ENCODE peak calls at places on chromosomes 12 and 14, in seven cellular contexts. One of them, this sample, is unnamed.

GRCh38 chr12:130627175-130627574 is 88.9 kb downstream of the RIMBP2 start:
- ATAC-seq in K562: no peak
- ATAC-seq in right lobe of liver: no peak
- ATAC-seq in gastroesophageal sphincter: no peak
- ATAC-seq in Panc1: no peak
- ATAC-seq in activated CD4-positive, alpha-beta T cell treated with anti-CD3 and anti-CD28 coated beads for 36 hours: no peak
- ATAC-seq in CD8-positive, alpha-beta T cell: no peak
- ATAC-seq in this sample: no peak

GRCh38 chr12:94390130-94390485 is 69.6 kb downstream of the CEP83 start:
- ATAC-seq in K562: no peak
- ATAC-seq in right lobe of liver: no peak
- ATAC-seq in gastroesophageal sphincter: no peak
- ATAC-seq in Panc1: no peak
- ATAC-seq in activated CD4-positive, alpha-beta T cell treated with anti-CD3 and anti-CD28 coated beads for 36 hours: no peak
- ATAC-seq in CD8-positive, alpha-beta T cell: no peak
- ATAC-seq in this sample: no peak

GRCh38 chr14:101704140-101704539 is 57.4 kb upstream of the PPP2R5C start:
- ATAC-seq in K562: no peak
- ATAC-seq in right lobe of liver: no peak
- ATAC-seq in gastroesophageal sphincter: no peak
- ATAC-seq in Panc1: no peak
- ATAC-seq in activated CD4-positive, alpha-beta T cell treated with anti-CD3 and anti-CD28 coated beads for 36 hours: peak
- ATAC-seq in CD8-positive, alpha-beta T cell: no peak
- ATAC-seq in this sample: peak

GRCh38 chr14:54381821-54382220 is 15.0 kb upstream of the CDKN3 start:
- ATAC-seq in K562: no peak
- ATAC-seq in right lobe of liver: no peak
- ATAC-seq in gastroesophageal sphincter: no peak
- ATAC-seq in Panc1: no peak
- ATAC-seq in activated CD4-positive, alpha-beta T cell treated with anti-CD3 and anti-CD28 coated beads for 36 hours: no peak
- ATAC-seq in CD8-positive, alpha-beta T cell: no peak
- ATAC-seq in this sample: no peak

GRCh38 chr14:103551338-103551762 is 11.1 kb downstream of the BAG5 start:
- ATAC-seq in K562: no peak
- ATAC-seq in right lobe of liver: peak
- ATAC-seq in gastroesophageal sphincter: peak
- ATAC-seq in Panc1: no peak
- ATAC-seq in activated CD4-positive, alpha-beta T cell treated with anti-CD3 and anti-CD28 coated beads for 36 hours: no peak
- ATAC-seq in CD8-positive, alpha-beta T cell: no peak
- ATAC-seq in this sample: no peak

GRCh38 chr12:70176290-70176689 is 66.9 kb upstream of the CNOT2 start:
- ATAC-seq in K562: no peak
- ATAC-seq in right lobe of liver: no peak
- ATAC-seq in gastroesophageal sphincter: no peak
- ATAC-seq in Panc1: no peak
- ATAC-seq in activated CD4-positive, alpha-beta T cell treated with anti-CD3 and anti-CD28 coated beads for 36 hours: no peak
- ATAC-seq in CD8-positive, alpha-beta T cell: no peak
- ATAC-seq in this sample: no peak

GRCh38 chr12:848519-849191 is 96.3 kb downstream of the WNK1 start:
- ATAC-seq in K562: no peak
- ATAC-seq in right lobe of liver: no peak
- ATAC-seq in gastroesophageal sphincter: no peak
- ATAC-seq in Panc1: no peak
- ATAC-seq in activated CD4-positive, alpha-beta T cell treated with anti-CD3 and anti-CD28 coated beads for 36 hours: peak
- ATAC-seq in CD8-positive, alpha-beta T cell: no peak
- ATAC-seq in this sample: peak

GRCh38 chr14:85223667-85224066 is 306.3 kb upstream of the FLRT2 start:
- ATAC-seq in K562: no peak
- ATAC-seq in right lobe of liver: no peak
- ATAC-seq in gastroesophageal sphincter: no peak
- ATAC-seq in Panc1: no peak
- ATAC-seq in activated CD4-positive, alpha-beta T cell treated with anti-CD3 and anti-CD28 coated beads for 36 hours: no peak
- ATAC-seq in CD8-positive, alpha-beta T cell: no peak
- ATAC-seq in this sample: no peak

GRCh38 chr14:53285806-53286205 is 132.7 kb upstream of the DDHD1 start:
- ATAC-seq in K562: no peak
- ATAC-seq in right lobe of liver: no peak
- ATAC-seq in gastroesophageal sphincter: no peak
- ATAC-seq in Panc1: no peak
- ATAC-seq in activated CD4-positive, alpha-beta T cell treated with anti-CD3 and anti-CD28 coated beads for 36 hours: no peak
- ATAC-seq in CD8-positive, alpha-beta T cell: no peak
- ATAC-seq in this sample: no peak

GRCh38 chr14:105151838-105152793 is 16.5 kb downstream of the JAG2 start:
- ATAC-seq in K562: no peak
- ATAC-seq in right lobe of liver: no peak
- ATAC-seq in gastroesophageal sphincter: no peak
- ATAC-seq in Panc1: no peak
- ATAC-seq in activated CD4-positive, alpha-beta T cell treated with anti-CD3 and anti-CD28 coated beads for 36 hours: no peak
- ATAC-seq in CD8-positive, alpha-beta T cell: no peak
- ATAC-seq in this sample: no peak

GRCh38 chr12:26723379-26724308 is 109.3 kb downstream of the ITPR2 start:
- ATAC-seq in K562: no peak
- ATAC-seq in right lobe of liver: no peak
- ATAC-seq in gastroesophageal sphincter: peak
- ATAC-seq in Panc1: no peak
- ATAC-seq in activated CD4-positive, alpha-beta T cell treated with anti-CD3 and anti-CD28 coated beads for 36 hours: no peak
- ATAC-seq in CD8-positive, alpha-beta T cell: no peak
- ATAC-seq in this sample: no peak

GRCh38 chr14:24399981-24400718 is 1.3 kb downstream of the NYNRIN start:
- ATAC-seq in K562: no peak
- ATAC-seq in right lobe of liver: peak
- ATAC-seq in gastroesophageal sphincter: no peak
- ATAC-seq in Panc1: no peak
- ATAC-seq in activated CD4-positive, alpha-beta T cell treated with anti-CD3 and anti-CD28 coated beads for 36 hours: no peak
- ATAC-seq in CD8-positive, alpha-beta T cell: no peak
- ATAC-seq in this sample: no peak

GRCh38 chr14:60197629-60198318 is 32.6 kb upstream of the DHRS7 start:
- ATAC-seq in K562: no peak
- ATAC-seq in right lobe of liver: no peak
- ATAC-seq in gastroesophageal sphincter: no peak
- ATAC-seq in Panc1: no peak
- ATAC-seq in activated CD4-positive, alpha-beta T cell treated with anti-CD3 and anti-CD28 coated beads for 36 hours: no peak
- ATAC-seq in CD8-positive, alpha-beta T cell: no peak
- ATAC-seq in this sample: no peak

GRCh38 chr12:14395059-14395778 is 29.7 kb downstream of the ATF7IP start:
- ATAC-seq in K562: peak
- ATAC-seq in right lobe of liver: peak
- ATAC-seq in gastroesophageal sphincter: no peak
- ATAC-seq in Panc1: no peak
- ATAC-seq in activated CD4-positive, alpha-beta T cell treated with anti-CD3 and anti-CD28 coated beads for 36 hours: peak
- ATAC-seq in CD8-positive, alpha-beta T cell: no peak
- ATAC-seq in this sample: peak

GRCh38 chr12:13124661-13125505 is 21.4 kb upstream of the GSG1 start:
- ATAC-seq in K562: no peak
- ATAC-seq in right lobe of liver: no peak
- ATAC-seq in gastroesophageal sphincter: no peak
- ATAC-seq in Panc1: no peak
- ATAC-seq in activated CD4-positive, alpha-beta T cell treated with anti-CD3 and anti-CD28 coated beads for 36 hours: no peak
- ATAC-seq in CD8-positive, alpha-beta T cell: no peak
- ATAC-seq in this sample: no peak

GRCh38 chr12:124747426-124748161 is 116.1 kb downstream of the SCARB1 start:
- ATAC-seq in K562: no peak
- ATAC-seq in right lobe of liver: peak
- ATAC-seq in gastroesophageal sphincter: no peak
- ATAC-seq in Panc1: peak
- ATAC-seq in activated CD4-positive, alpha-beta T cell treated with anti-CD3 and anti-CD28 coated beads for 36 hours: no peak
- ATAC-seq in CD8-positive, alpha-beta T cell: no peak
- ATAC-seq in this sample: peak

GRCh38 chr12:16348435-16349131 is 1.1 kb downstream of the MGST1 start:
- ATAC-seq in K562: peak
- ATAC-seq in right lobe of liver: peak
- ATAC-seq in gastroesophageal sphincter: peak
- ATAC-seq in Panc1: no peak
- ATAC-seq in activated CD4-positive, alpha-beta T cell treated with anti-CD3 and anti-CD28 coated beads for 36 hours: no peak
- ATAC-seq in CD8-positive, alpha-beta T cell: no peak
- ATAC-seq in this sample: no peak

GRCh38 chr12:28191018-28191595 is 851 bp downstream of the CCDC91 start:
- ATAC-seq in K562: peak
- ATAC-seq in right lobe of liver: peak
- ATAC-seq in gastroesophageal sphincter: peak
- ATAC-seq in Panc1: peak
- ATAC-seq in activated CD4-positive, alpha-beta T cell treated with anti-CD3 and anti-CD28 coated beads for 36 hours: peak
- ATAC-seq in CD8-positive, alpha-beta T cell: peak
- ATAC-seq in this sample: peak

GRCh38 chr12:103268831-103269514 is 226.8 kb downstream of the C12orf42 start:
- ATAC-seq in K562: no peak
- ATAC-seq in right lobe of liver: no peak
- ATAC-seq in gastroesophageal sphincter: no peak
- ATAC-seq in Panc1: no peak
- ATAC-seq in activated CD4-positive, alpha-beta T cell treated with anti-CD3 and anti-CD28 coated beads for 36 hours: peak
- ATAC-seq in CD8-positive, alpha-beta T cell: peak
- ATAC-seq in this sample: peak

GRCh38 chr12:49894754-49895153 is 8.9 kb downstream of the FAIM2 start:
- ATAC-seq in K562: no peak
- ATAC-seq in right lobe of liver: no peak
- ATAC-seq in gastroesophageal sphincter: no peak
- ATAC-seq in Panc1: no peak
- ATAC-seq in activated CD4-positive, alpha-beta T cell treated with anti-CD3 and anti-CD28 coated beads for 36 hours: no peak
- ATAC-seq in CD8-positive, alpha-beta T cell: no peak
- ATAC-seq in this sample: no peak

GRCh38 chr14:72341686-72342085 is 409.5 kb downstream of the RGS6 start:
- ATAC-seq in K562: no peak
- ATAC-seq in right lobe of liver: no peak
- ATAC-seq in gastroesophageal sphincter: no peak
- ATAC-seq in Panc1: no peak
- ATAC-seq in activated CD4-positive, alpha-beta T cell treated with anti-CD3 and anti-CD28 coated beads for 36 hours: no peak
- ATAC-seq in CD8-positive, alpha-beta T cell: no peak
- ATAC-seq in this sample: no peak

GRCh38 chr14:72830786-72831583 is 62.9 kb downstream of the DPF3 start:
- ATAC-seq in K562: no peak
- ATAC-seq in right lobe of liver: no peak
- ATAC-seq in gastroesophageal sphincter: no peak
- ATAC-seq in Panc1: no peak
- ATAC-seq in activated CD4-positive, alpha-beta T cell treated with anti-CD3 and anti-CD28 coated beads for 36 hours: no peak
- ATAC-seq in CD8-positive, alpha-beta T cell: no peak
- ATAC-seq in this sample: no peak

GRCh38 chr12:91274886-91275285 is 92.3 kb upstream of the DCN start:
- ATAC-seq in K562: no peak
- ATAC-seq in right lobe of liver: no peak
- ATAC-seq in gastroesophageal sphincter: no peak
- ATAC-seq in Panc1: no peak
- ATAC-seq in activated CD4-positive, alpha-beta T cell treated with anti-CD3 and anti-CD28 coated beads for 36 hours: no peak
- ATAC-seq in CD8-positive, alpha-beta T cell: no peak
- ATAC-seq in this sample: no peak

GRCh38 chr14:79781882-79782281 is 429.4 kb downstream of the DIO2 start:
- ATAC-seq in K562: no peak
- ATAC-seq in right lobe of liver: no peak
- ATAC-seq in gastroesophageal sphincter: no peak
- ATAC-seq in Panc1: no peak
- ATAC-seq in activated CD4-positive, alpha-beta T cell treated with anti-CD3 and anti-CD28 coated beads for 36 hours: no peak
- ATAC-seq in CD8-positive, alpha-beta T cell: no peak
- ATAC-seq in this sample: no peak

GRCh38 chr12:89299417-89299816 is 52.9 kb downstream of the DUSP6 start:
- ATAC-seq in K562: no peak
- ATAC-seq in right lobe of liver: no peak
- ATAC-seq in gastroesophageal sphincter: no peak
- ATAC-seq in Panc1: no peak
- ATAC-seq in activated CD4-positive, alpha-beta T cell treated with anti-CD3 and anti-CD28 coated beads for 36 hours: no peak
- ATAC-seq in CD8-positive, alpha-beta T cell: no peak
- ATAC-seq in this sample: no peak

GRCh38 chr12:1594045-1594294 is 411 bp downstream of the FBXL14 start:
- ATAC-seq in K562: peak
- ATAC-seq in right lobe of liver: peak
- ATAC-seq in gastroesophageal sphincter: peak
- ATAC-seq in Panc1: peak
- ATAC-seq in activated CD4-positive, alpha-beta T cell treated with anti-CD3 and anti-CD28 coated beads for 36 hours: peak
- ATAC-seq in CD8-positive, alpha-beta T cell: no peak
- ATAC-seq in this sample: peak

GRCh38 chr12:118377005-118377890 is 893 bp downstream of the SUDS3 start:
- ATAC-seq in K562: no peak
- ATAC-seq in right lobe of liver: no peak
- ATAC-seq in gastroesophageal sphincter: no peak
- ATAC-seq in Panc1: no peak
- ATAC-seq in activated CD4-positive, alpha-beta T cell treated with anti-CD3 and anti-CD28 coated beads for 36 hours: no peak
- ATAC-seq in CD8-positive, alpha-beta T cell: no peak
- ATAC-seq in this sample: no peak

GRCh38 chr12:25364529-25365339 is 114.0 kb upstream of the KRAS start:
- ATAC-seq in K562: no peak
- ATAC-seq in right lobe of liver: no peak
- ATAC-seq in gastroesophageal sphincter: no peak
- ATAC-seq in Panc1: no peak
- ATAC-seq in activated CD4-positive, alpha-beta T cell treated with anti-CD3 and anti-CD28 coated beads for 36 hours: peak
- ATAC-seq in CD8-positive, alpha-beta T cell: peak
- ATAC-seq in this sample: peak

This sample was measured in activated T-helper 17 cell treated with anti-CD3 and anti-CD28 coated beads, Interleukin-2, amount 50 U/mL, for 72 hours.